ENCODE peak calls at places on chromosomes 5 and 9, in seven cellular contexts. B is nephron progenitor cell; K is right cardiac atrium; X is germinal center; Q is osteocyte; S is type B pancreatic cell; L is naive thymus-derived CD8-positive, alpha-beta T cell. I is an unnamed sample.

GRCh38 chr5:21219255-21219654 is 1231.3 kb upstream of the CDH18 start:
- DNase-seq in K (no peak), X (no peak), B (no peak), Q (no peak), L (no peak), S (no peak), I (no peak)

GRCh38 chr9:130522233-130522808 is 57.1 kb upstream of the FUBP3 start:
- DNase-seq in L (no peak), Q (no peak), K (no peak), X (no peak), S (no peak), B (no peak), I (no peak)

GRCh38 chr5:96903300-96903699 is 27.0 kb downstream of the ERAP2 start:
- DNase-seq in B (no peak), L (no peak), K (no peak), X (no peak), S (no peak), Q (no peak), I (no peak)

GRCh38 chr5:103546858-103547257 is 15.7 kb downstream of the NUDT12 start:
- DNase-seq in B (no peak), X (no peak), S (no peak), Q (no peak), K (no peak), L (no peak), I (no peak)

GRCh38 chr5:98768160-98769005 is 5.1 kb upstream of the RGMB start:
- DNase-seq in S (no peak), B (peak), K (peak), Q (peak), L (no peak), X (peak), I (no peak)

GRCh38 chr9:95074632-95075269 is 242.8 kb downstream of the FANCC start:
- DNase-seq in K (no peak), B (no peak), L (no peak), Q (peak), S (peak), X (no peak), I (no peak)

GRCh38 chr5:172869734-172870133 is 35.7 kb downstream of the ERGIC1 start:
- DNase-seq in B (no peak), S (no peak), L (no peak), Q (no peak), K (no peak), X (no peak), I (no peak)

GRCh38 chr5:93674138-93674537 is 67.3 kb downstream of the POU5F2 start:
- DNase-seq in S (no peak), Q (no peak), B (peak), L (no peak), K (no peak), X (no peak), I (no peak)

GRCh38 chr5:110386782-110387181 is 339.7 kb downstream of the TMEM232 start:
- DNase-seq in S (no peak), Q (no peak), K (no peak), L (no peak), B (no peak), X (no peak), I (no peak)

I was measured in esophagus muscularis mucosa.